ENCODE peak calls at places on chromosomes 11 and 22, in six cellular contexts. One of them, this sample, is unnamed.

GRCh38 chr22:46769191-46769675 is 6.8 kb downstream of the TBC1D22A start:
- DNase-seq in GM23338: no peak
- DNase-seq in mesendoderm: no peak
- DNase-seq in cardiac muscle cell: no peak
- DNase-seq in epithelial cell of proximal tubule: no peak
- DNase-seq in fibroblast of pulmonary artery: no peak
- DNase-seq in this sample: no peak

GRCh38 chr11:61041755-61042518 is 60.4 kb upstream of the CD5 start:
- DNase-seq in GM23338: peak; percentile 66
- DNase-seq in mesendoderm: peak; percentile 59
- DNase-seq in cardiac muscle cell: peak; percentile 82
- DNase-seq in epithelial cell of proximal tubule: no peak
- DNase-seq in fibroblast of pulmonary artery: peak; percentile 32
- DNase-seq in this sample: peak; percentile 23

GRCh38 chr22:29871684-29872083 is 11.3 kb upstream of the MTMR3 start:
- DNase-seq in GM23338: peak; percentile 19
- DNase-seq in mesendoderm: peak; percentile 42
- DNase-seq in cardiac muscle cell: no peak
- DNase-seq in epithelial cell of proximal tubule: no peak
- DNase-seq in fibroblast of pulmonary artery: no peak
- DNase-seq in this sample: no peak

GRCh38 chr11:69044111-69045013 is 4.4 kb upstream of the TPCN2 start:
- DNase-seq in GM23338: peak; percentile 88
- DNase-seq in mesendoderm: peak; percentile 94
- DNase-seq in cardiac muscle cell: peak; percentile 82
- DNase-seq in epithelial cell of proximal tubule: peak; percentile 47
- DNase-seq in fibroblast of pulmonary artery: peak; percentile 59
- DNase-seq in this sample: peak; percentile 49

GRCh38 chr11:119726150-119726553 is 2.8 kb downstream of the NECTIN1 start:
- DNase-seq in GM23338: no peak
- DNase-seq in mesendoderm: no peak
- DNase-seq in cardiac muscle cell: no peak
- DNase-seq in epithelial cell of proximal tubule: no peak
- DNase-seq in fibroblast of pulmonary artery: no peak
- DNase-seq in this sample: no peak

GRCh38 chr11:98679673-98680072 is 341.1 kb upstream of the CNTN5 start:
- DNase-seq in GM23338: peak; percentile 57
- DNase-seq in mesendoderm: peak; percentile 16
- DNase-seq in cardiac muscle cell: no peak
- DNase-seq in epithelial cell of proximal tubule: no peak
- DNase-seq in fibroblast of pulmonary artery: no peak
- DNase-seq in this sample: no peak

GRCh38 chr22:17087176-17088131 is 2.7 kb downstream of the IL17RA start:
- DNase-seq in GM23338: no peak
- DNase-seq in mesendoderm: no peak
- DNase-seq in cardiac muscle cell: no peak
- DNase-seq in epithelial cell of proximal tubule: no peak
- DNase-seq in fibroblast of pulmonary artery: peak; percentile 45
- DNase-seq in this sample: no peak

GRCh38 chr22:40665312-40665711 is 14.0 kb upstream of the MCHR1 start:
- DNase-seq in GM23338: no peak
- DNase-seq in mesendoderm: no peak
- DNase-seq in cardiac muscle cell: no peak
- DNase-seq in epithelial cell of proximal tubule: no peak
- DNase-seq in fibroblast of pulmonary artery: peak; percentile 59
- DNase-seq in this sample: peak; percentile 94

GRCh38 chr22:38923463-38924196 is 33.8 kb upstream of the APOBEC3A start:
- DNase-seq in GM23338: peak; percentile 62
- DNase-seq in mesendoderm: peak; percentile 23
- DNase-seq in cardiac muscle cell: peak; percentile 28
- DNase-seq in epithelial cell of proximal tubule: peak; percentile 60
- DNase-seq in fibroblast of pulmonary artery: peak; percentile 69
- DNase-seq in this sample: peak; percentile 92

GRCh38 chr11:122439911-122440782 is 215.4 kb upstream of the UBASH3B start:
- DNase-seq in GM23338: peak; percentile 89
- DNase-seq in mesendoderm: peak; percentile 65
- DNase-seq in cardiac muscle cell: peak; percentile 51
- DNase-seq in epithelial cell of proximal tubule: peak; percentile 25
- DNase-seq in fibroblast of pulmonary artery: peak; percentile 55
- DNase-seq in this sample: peak; percentile 47

GRCh38 chr22:31603081-31603525 is 58.9 kb downstream of the PISD start:
- DNase-seq in GM23338: no peak
- DNase-seq in mesendoderm: no peak
- DNase-seq in cardiac muscle cell: no peak
- DNase-seq in epithelial cell of proximal tubule: peak; percentile 22
- DNase-seq in fibroblast of pulmonary artery: no peak
- DNase-seq in this sample: peak; percentile 9

GRCh38 chr22:49971232-49972162 is 10.9 kb downstream of the PIM3 start:
- DNase-seq in GM23338: peak; percentile 61
- DNase-seq in mesendoderm: no peak
- DNase-seq in cardiac muscle cell: peak; percentile 42
- DNase-seq in epithelial cell of proximal tubule: no peak
- DNase-seq in fibroblast of pulmonary artery: peak; percentile 64
- DNase-seq in this sample: peak; percentile 50

GRCh38 chr11:114075891-114076441 is 16.5 kb downstream of the ZBTB16 start:
- DNase-seq in GM23338: peak; percentile 88
- DNase-seq in mesendoderm: peak; percentile 77
- DNase-seq in cardiac muscle cell: peak; percentile 54
- DNase-seq in epithelial cell of proximal tubule: no peak
- DNase-seq in fibroblast of pulmonary artery: peak; percentile 79
- DNase-seq in this sample: peak; percentile 27

GRCh38 chr22:27045103-27045940 is 387.9 kb downstream of the MIAT start:
- DNase-seq in GM23338: peak; percentile 28
- DNase-seq in mesendoderm: peak; percentile 62
- DNase-seq in cardiac muscle cell: no peak
- DNase-seq in epithelial cell of proximal tubule: peak; percentile 1
- DNase-seq in fibroblast of pulmonary artery: peak; percentile 33
- DNase-seq in this sample: peak; percentile 57

GRCh38 chr11:24587655-24588054 is 90.8 kb downstream of the LUZP2 start:
- DNase-seq in GM23338: no peak
- DNase-seq in mesendoderm: no peak
- DNase-seq in cardiac muscle cell: no peak
- DNase-seq in epithelial cell of proximal tubule: no peak
- DNase-seq in fibroblast of pulmonary artery: peak; percentile 16
- DNase-seq in this sample: peak; percentile 17

GRCh38 chr22:46081036-46081830 is 69.1 kb upstream of the PPARA start:
- DNase-seq in GM23338: no peak
- DNase-seq in mesendoderm: no peak
- DNase-seq in cardiac muscle cell: no peak
- DNase-seq in epithelial cell of proximal tubule: no peak
- DNase-seq in fibroblast of pulmonary artery: no peak
- DNase-seq in this sample: peak; percentile 43

GRCh38 chr11:110337570-110338193 is 41.3 kb upstream of the RDX start:
- DNase-seq in GM23338: peak; percentile 53
- DNase-seq in mesendoderm: peak; percentile 97
- DNase-seq in cardiac muscle cell: no peak
- DNase-seq in epithelial cell of proximal tubule: no peak
- DNase-seq in fibroblast of pulmonary artery: peak; percentile 40
- DNase-seq in this sample: peak; percentile 25

DNA sequence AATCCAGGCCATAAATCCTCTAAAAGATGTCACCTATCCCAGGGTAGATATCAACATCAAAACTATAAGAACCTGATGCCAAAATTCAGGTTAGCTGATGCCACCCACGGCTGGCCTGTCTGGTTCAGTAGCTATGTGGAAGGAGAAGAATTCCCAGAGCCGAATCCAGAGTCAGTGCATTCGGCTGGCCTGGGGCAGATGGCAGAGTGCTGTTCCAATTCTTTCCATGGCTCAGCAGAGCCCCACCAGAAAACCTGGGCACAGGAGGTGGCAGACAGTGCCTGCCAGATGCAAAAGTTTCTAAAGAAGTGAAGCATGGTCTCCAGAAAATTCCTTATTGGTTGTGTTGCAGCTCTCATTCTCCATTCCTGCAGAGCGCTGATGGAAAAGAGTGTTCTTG is 19.9 kb upstream of the OR8B8 start:
- DNase-seq in GM23338: no peak
- DNase-seq in mesendoderm: no peak
- DNase-seq in cardiac muscle cell: no peak
- DNase-seq in epithelial cell of proximal tubule: no peak
- DNase-seq in fibroblast of pulmonary artery: no peak
- DNase-seq in this sample: no peak
- H3K4me3 ChIP-seq in GM23338: no peak overlapping the region
- H3K4me3 ChIP-seq in mesendoderm: no peak overlapping the region
- H3K4me3 ChIP-seq in cardiac muscle cell: no peak overlapping the region
- H3K4me3 ChIP-seq in epithelial cell of proximal tubule: no peak overlapping the region
- H3K4me3 ChIP-seq in fibroblast of pulmonary artery: no peak overlapping the region
- H3K4me3 ChIP-seq in this sample: no peak overlapping the region

DNA sequence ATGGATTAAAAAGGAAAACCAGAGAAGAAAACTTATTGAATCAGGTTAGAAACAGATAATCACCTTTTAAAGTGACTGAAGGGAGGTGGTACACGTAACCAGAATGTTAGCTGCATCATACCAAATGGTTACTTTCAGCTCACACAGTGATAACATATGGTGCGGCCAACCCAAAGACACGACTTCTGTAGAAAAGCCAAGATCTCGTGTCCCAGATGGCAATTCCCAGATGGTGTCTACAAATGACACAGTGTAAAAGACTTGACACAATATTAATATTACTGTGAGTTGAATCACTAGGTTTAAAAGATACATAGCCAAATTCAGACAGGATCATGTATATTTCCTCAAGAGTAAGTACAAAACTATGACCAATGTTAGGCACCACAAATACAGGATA is 5.1 kb downstream of the PPP2R1B start:
- DNase-seq in GM23338: no peak
- DNase-seq in mesendoderm: no peak
- DNase-seq in cardiac muscle cell: no peak
- DNase-seq in epithelial cell of proximal tubule: no peak
- DNase-seq in fibroblast of pulmonary artery: no peak
- DNase-seq in this sample: no peak
- H3K4me3 ChIP-seq in GM23338: no peak overlapping the region
- H3K4me3 ChIP-seq in mesendoderm: no peak overlapping the region
- H3K4me3 ChIP-seq in cardiac muscle cell: no peak overlapping the region
- H3K4me3 ChIP-seq in epithelial cell of proximal tubule: no peak overlapping the region
- H3K4me3 ChIP-seq in fibroblast of pulmonary artery: no peak overlapping the region
- H3K4me3 ChIP-seq in this sample: no peak overlapping the region

GRCh38 chr11:72100462-72100861 is 2.6 kb downstream of the LAMTOR1 start:
- DNase-seq in GM23338: no peak
- DNase-seq in mesendoderm: no peak
- DNase-seq in cardiac muscle cell: no peak
- DNase-seq in epithelial cell of proximal tubule: no peak
- DNase-seq in fibroblast of pulmonary artery: no peak
- DNase-seq in this sample: peak; percentile 11
- H3K4me3 ChIP-seq in GM23338: no peak overlapping the region
- H3K4me3 ChIP-seq in mesendoderm: no peak overlapping the region
- H3K4me3 ChIP-seq in cardiac muscle cell: no peak overlapping the region
- H3K4me3 ChIP-seq in epithelial cell of proximal tubule: no peak overlapping the region
- H3K4me3 ChIP-seq in fibroblast of pulmonary artery: no peak overlapping the region
- H3K4me3 ChIP-seq in this sample: no peak overlapping the region

GRCh38 chr11:124874571-124875255 is 9.5 kb downstream of the ROBO3 start:
- DNase-seq in GM23338: no peak
- DNase-seq in mesendoderm: no peak
- DNase-seq in cardiac muscle cell: no peak
- DNase-seq in epithelial cell of proximal tubule: no peak
- DNase-seq in fibroblast of pulmonary artery: no peak
- DNase-seq in this sample: no peak

GRCh38 chr11:124875943-124876817 is 10.9 kb downstream of the ROBO3 start:
- DNase-seq in GM23338: peak; percentile 94
- DNase-seq in mesendoderm: peak; percentile 97
- DNase-seq in cardiac muscle cell: peak; percentile 89
- DNase-seq in epithelial cell of proximal tubule: peak; percentile 39
- DNase-seq in fibroblast of pulmonary artery: peak; percentile 97
- DNase-seq in this sample: peak; percentile 96

GRCh38 chr11:124876818-124877630 is 11.8 kb downstream of the ROBO3 start:
- DNase-seq in GM23338: peak; percentile 65
- DNase-seq in mesendoderm: no peak
- DNase-seq in cardiac muscle cell: no peak
- DNase-seq in epithelial cell of proximal tubule: no peak
- DNase-seq in fibroblast of pulmonary artery: no peak
- DNase-seq in this sample: no peak

GRCh38 chr11:124873980-124874379 is 8.7 kb downstream of the ROBO3 start:
- DNase-seq in GM23338: no peak
- DNase-seq in mesendoderm: no peak
- DNase-seq in cardiac muscle cell: no peak
- DNase-seq in epithelial cell of proximal tubule: no peak
- DNase-seq in fibroblast of pulmonary artery: no peak
- DNase-seq in this sample: no peak

GRCh38 chr11:124875401-124875800 is 10.2 kb downstream of the ROBO3 start:
- DNase-seq in GM23338: no peak
- DNase-seq in mesendoderm: no peak
- DNase-seq in cardiac muscle cell: no peak
- DNase-seq in epithelial cell of proximal tubule: no peak
- DNase-seq in fibroblast of pulmonary artery: no peak
- DNase-seq in this sample: no peak
- H3K4me3 ChIP-seq in GM23338: peak overlapping the region; percentile 79
- H3K4me3 ChIP-seq in mesendoderm: no peak overlapping the region
- H3K4me3 ChIP-seq in cardiac muscle cell: no peak overlapping the region
- H3K4me3 ChIP-seq in epithelial cell of proximal tubule: peak overlapping the region; percentile 68
- H3K4me3 ChIP-seq in fibroblast of pulmonary artery: peak overlapping the region; percentile 65
- H3K4me3 ChIP-seq in this sample: peak overlapping the region; percentile 71

GRCh38 chr11:18722293-18722637 is 3.7 kb downstream of the IGSF22 start:
- DNase-seq in GM23338: no peak
- DNase-seq in mesendoderm: no peak
- DNase-seq in cardiac muscle cell: no peak
- DNase-seq in epithelial cell of proximal tubule: no peak
- DNase-seq in fibroblast of pulmonary artery: no peak
- DNase-seq in this sample: no peak
- H3K4me3 ChIP-seq in GM23338: peak overlapping the region; percentile 94
- H3K4me3 ChIP-seq in mesendoderm: no peak overlapping the region
- H3K4me3 ChIP-seq in cardiac muscle cell: no peak overlapping the region
- H3K4me3 ChIP-seq in epithelial cell of proximal tubule: no peak overlapping the region
- H3K4me3 ChIP-seq in fibroblast of pulmonary artery: no peak overlapping the region
- H3K4me3 ChIP-seq in this sample: no peak overlapping the region

GRCh38 chr11:134414772-134415765 is 3.0 kb upstream of the B3GAT1 start:
- DNase-seq in GM23338: no peak
- DNase-seq in mesendoderm: no peak
- DNase-seq in cardiac muscle cell: no peak
- DNase-seq in epithelial cell of proximal tubule: no peak
- DNase-seq in fibroblast of pulmonary artery: no peak
- DNase-seq in this sample: no peak
- H3K4me3 ChIP-seq in GM23338: peak overlapping the region; percentile 77
- H3K4me3 ChIP-seq in mesendoderm: no peak overlapping the region
- H3K4me3 ChIP-seq in cardiac muscle cell: no peak overlapping the region
- H3K4me3 ChIP-seq in epithelial cell of proximal tubule: no peak overlapping the region
- H3K4me3 ChIP-seq in fibroblast of pulmonary artery: no peak overlapping the region
- H3K4me3 ChIP-seq in this sample: no peak overlapping the region

This sample was measured in fibroblast of the aortic adventitia.